ENCODE peak calls at places on chromosomes 7 and 10, in six cellular contexts. S is GM12878, Y is K562, L is H1, N is GM12891, I is HepG2. D is an unnamed sample.

GRCh38 chr10:70678250-70678635 is 5.9 kb downstream of the ADAMTS14 start:
- DNase-seq in S (no peak), L (no peak), I (no peak), N (no peak), Y (no peak), D (no peak)

GRCh38 chr10:7409045-7409731 is 1.6 kb downstream of the SFMBT2 start:
- DNase-seq in S (peak; percentile 51), L (no peak), Y (peak; percentile 56), I (no peak), N (no peak), D (peak; percentile 52)

GRCh38 chr7:17444673-17445072 is 146.2 kb downstream of the AHR start:
- DNase-seq in L (no peak), S (no peak), I (no peak), N (no peak), Y (no peak), D (no peak)

GRCh38 chr7:36547361-36547760 is 157.7 kb downstream of the ANLN start:
- DNase-seq in L (no peak), I (no peak), N (no peak), S (no peak), Y (no peak), D (no peak)

GRCh38 chr7:17849504-17849903 is 90.8 kb downstream of the SNX13 start:
- DNase-seq in N (no peak), Y (no peak), L (no peak), S (no peak), I (peak; percentile 55), D (no peak)

GRCh38 chr7:28096713-28097112 is 83.9 kb downstream of the JAZF1 start:
- DNase-seq in I (peak; percentile 27), S (peak; percentile 12), L (no peak), N (peak; percentile 35), Y (peak; percentile 63), D (peak; percentile 26)

GRCh38 chr10:86922553-86922961 is 34.9 kb downstream of the MMRN2 start:
- DNase-seq in L (no peak), S (no peak), N (no peak), Y (no peak), I (peak; percentile 20), D (no peak)

GRCh38 chr7:129144095-129144833 is at the start of gene TSPAN33:
- DNase-seq in N (peak; percentile 82), S (no peak), L (no peak), Y (peak; percentile 88), I (peak; percentile 66), D (peak; percentile 85)

DNA sequence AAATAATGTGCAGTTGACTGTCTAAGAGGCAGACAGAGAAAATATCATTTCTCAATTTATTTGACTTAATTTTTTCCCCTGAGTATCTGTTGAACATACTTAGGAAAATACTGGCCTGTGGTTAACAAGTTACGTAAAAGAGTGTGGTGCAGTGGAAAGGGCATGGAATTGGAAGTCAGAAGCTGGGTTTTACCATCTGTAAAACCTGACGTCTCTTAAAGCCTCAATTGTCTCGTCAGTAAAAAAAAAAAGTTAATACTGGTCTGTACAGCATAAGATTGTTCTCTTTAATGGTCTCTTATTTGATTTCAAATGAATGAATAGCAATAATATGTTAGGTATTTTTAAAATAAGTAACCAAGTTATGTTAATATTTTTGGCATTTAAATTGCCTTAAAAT is 67.8 kb downstream of the PHTF2 start:
- DNase-seq in S (no peak), L (no peak), N (no peak), Y (no peak), I (no peak), D (no peak)
- TF ChIP-seq TAF1 in S (no peak), L (no peak), N (no peak), Y (no peak), I (no peak), D (no peak)

GRCh38 chr7:118720632-118721031 is 496.1 kb downstream of the ANKRD7 start:
- DNase-seq in N (no peak), L (no peak), I (no peak), S (no peak), Y (no peak), D (no peak)
- TF ChIP-seq POLR2A in N (no peak), L (no peak), I (no peak), S (no peak), Y (no peak), D (no peak)

GRCh38 chr7:98514211-98515150 is 102.6 kb upstream of the NPTX2 start:
- DNase-seq in N (no peak), L (no peak), S (no peak), Y (peak; percentile 77), I (no peak), D (no peak)
- TF ChIP-seq TAF1 in N (no peak), L (no peak), S (no peak), Y (no peak), I (no peak), D (no peak)

GRCh38 chr7:151247611-151248176 is 800 bp downstream of the SMARCD3 start:
- DNase-seq in L (no peak), N (no peak), Y (no peak), S (no peak), I (no peak), D (no peak)
- TF ChIP-seq POLR2A in L (no peak), N (no peak), Y (no peak), S (no peak), I (no peak), D (no peak)